ENCODE peak calls at places on chromosomes 6 and 20, in four cellular contexts. One of them, this sample, is unnamed. For H3K4me1, the result is how much of the 10 kb centered on the place peaks cover.

GRCh38 chr6:33207569-33208088 is 671 bp upstream of the RING1 start:
- DNase-seq in SK-N-SH: peak
- DNase-seq in tibial nerve: peak
- DNase-seq in GM12878: no peak
- DNase-seq in this sample: no peak

GRCh38 chr20:20793570-20793969 is 81.1 kb upstream of the RALGAPA2 start:
- DNase-seq in SK-N-SH: no peak
- DNase-seq in tibial nerve: no peak
- DNase-seq in GM12878: no peak
- DNase-seq in this sample: no peak

GRCh38 chr6:130020106-130020851 is 1.9 kb downstream of the L3MBTL3 start:
- DNase-seq in SK-N-SH: peak
- DNase-seq in tibial nerve: peak
- DNase-seq in GM12878: no peak
- DNase-seq in this sample: peak

GRCh38 chr20:64145458-64146300 is 18.6 kb upstream of the MYT1 start:
- DNase-seq in SK-N-SH: no peak
- DNase-seq in tibial nerve: no peak
- DNase-seq in GM12878: no peak
- DNase-seq in this sample: peak

GRCh38 chr6:148681666-148682065 is 65.2 kb upstream of the UST start:
- DNase-seq in SK-N-SH: no peak
- DNase-seq in tibial nerve: no peak
- DNase-seq in GM12878: no peak
- DNase-seq in this sample: no peak

GRCh38 chr20:7926767-7927166 is 13.5 kb downstream of the HAO1 start:
- DNase-seq in SK-N-SH: peak
- DNase-seq in tibial nerve: no peak
- DNase-seq in GM12878: no peak
- DNase-seq in this sample: no peak

GRCh38 chr6:21201181-21201580 is 392.4 kb upstream of the SOX4 start:
- DNase-seq in SK-N-SH: peak
- DNase-seq in tibial nerve: no peak
- DNase-seq in GM12878: no peak
- DNase-seq in this sample: no peak

GRCh38 chr6:139109558-139109957 is 25.3 kb upstream of the HECA start:
- DNase-seq in SK-N-SH: no peak
- DNase-seq in tibial nerve: no peak
- DNase-seq in GM12878: no peak
- DNase-seq in this sample: no peak

GRCh38 chr6:39209360-39209811 is 19.9 kb downstream of the KCNK5 start:
- DNase-seq in SK-N-SH: no peak
- DNase-seq in tibial nerve: no peak
- DNase-seq in GM12878: no peak
- DNase-seq in this sample: no peak

GRCh38 chr6:164042212-164042611 is 627.7 kb downstream of the QKI start:
- DNase-seq in SK-N-SH: no peak
- DNase-seq in tibial nerve: no peak
- DNase-seq in GM12878: no peak
- DNase-seq in this sample: no peak

GRCh38 chr6:161607696-161608297 is 333.9 kb upstream of the AGPAT4 start:
- DNase-seq in SK-N-SH: no peak
- DNase-seq in tibial nerve: no peak
- DNase-seq in GM12878: no peak
- DNase-seq in this sample: no peak

GRCh38 chr20:61900376-61901293 is 165.0 kb downstream of the TAF4 start:
- DNase-seq in SK-N-SH: no peak
- DNase-seq in tibial nerve: no peak
- DNase-seq in GM12878: no peak
- DNase-seq in this sample: no peak

GRCh38 chr20:20297752-20298151 is 70.2 kb upstream of the INSM1 start:
- DNase-seq in SK-N-SH: no peak
- DNase-seq in tibial nerve: no peak
- DNase-seq in GM12878: no peak
- DNase-seq in this sample: no peak

GRCh38 chr6:73248192-73248898 is 14.7 kb downstream of the KHDC1 start:
- DNase-seq in SK-N-SH: no peak
- DNase-seq in tibial nerve: no peak
- DNase-seq in GM12878: no peak
- DNase-seq in this sample: no peak

GRCh38 chr20:56865055-56865454 is 235.9 kb downstream of the TFAP2C start:
- DNase-seq in SK-N-SH: no peak
- DNase-seq in tibial nerve: no peak
- DNase-seq in GM12878: no peak
- DNase-seq in this sample: no peak

GRCh38 chr6:132960720-132961119 is 146.4 kb downstream of the RPS12 start:
- DNase-seq in SK-N-SH: no peak
- DNase-seq in tibial nerve: no peak
- DNase-seq in GM12878: no peak
- DNase-seq in this sample: no peak

GRCh38 chr6:13920584-13920983 is 4.2 kb upstream of the RNF182 start:
- DNase-seq in SK-N-SH: no peak
- DNase-seq in tibial nerve: no peak
- DNase-seq in GM12878: no peak
- DNase-seq in this sample: no peak

GRCh38 chr20:19081937-19082336 is 130.5 kb upstream of the SLC24A3 start:
- DNase-seq in SK-N-SH: no peak
- DNase-seq in tibial nerve: no peak
- DNase-seq in GM12878: no peak
- DNase-seq in this sample: no peak

GRCh38 chr6:39804666-39805065 is 12.5 kb downstream of the DAAM2 start:
- DNase-seq in SK-N-SH: no peak
- DNase-seq in tibial nerve: peak
- DNase-seq in GM12878: no peak
- DNase-seq in this sample: no peak

GRCh38 chr20:47677314-47678129 is 107.8 kb downstream of the SULF2 start:
- DNase-seq in SK-N-SH: peak
- DNase-seq in tibial nerve: no peak
- DNase-seq in GM12878: no peak
- DNase-seq in this sample: no peak

GRCh38 chr6:36546664-36546957 is 668 bp downstream of the STK38 start:
- DNase-seq in SK-N-SH: no peak
- DNase-seq in tibial nerve: no peak
- DNase-seq in GM12878: no peak
- DNase-seq in this sample: no peak
- H3K4me1 ChIP-seq in SK-N-SH: under half
- H3K4me1 ChIP-seq in tibial nerve: under half
- H3K4me1 ChIP-seq in GM12878: under half
- H3K4me1 ChIP-seq in this sample: under half

GRCh38 chr6:48289841-48290240 is 178.8 kb upstream of the PTCHD4 start:
- DNase-seq in SK-N-SH: no peak
- DNase-seq in tibial nerve: no peak
- DNase-seq in GM12878: no peak
- DNase-seq in this sample: no peak

GRCh38 chr6:48290595-48290994 is 179.6 kb upstream of the PTCHD4 start:
- DNase-seq in SK-N-SH: no peak
- DNase-seq in tibial nerve: no peak
- DNase-seq in GM12878: no peak
- DNase-seq in this sample: no peak
- TF ChIP-seq EP300 in SK-N-SH: no peak
- TF ChIP-seq EP300 in tibial nerve: no peak
- TF ChIP-seq EP300 in GM12878: no peak
- TF ChIP-seq EP300 in this sample: no peak

GRCh38 chr6:159214281-159214680 is 45.1 kb downstream of the FNDC1 start:
- DNase-seq in SK-N-SH: no peak
- DNase-seq in tibial nerve: no peak
- DNase-seq in GM12878: no peak
- DNase-seq in this sample: no peak
- H3K4me1 ChIP-seq in SK-N-SH: under half
- H3K4me1 ChIP-seq in tibial nerve: under half
- H3K4me1 ChIP-seq in GM12878: under half
- H3K4me1 ChIP-seq in this sample: under half

DNA sequence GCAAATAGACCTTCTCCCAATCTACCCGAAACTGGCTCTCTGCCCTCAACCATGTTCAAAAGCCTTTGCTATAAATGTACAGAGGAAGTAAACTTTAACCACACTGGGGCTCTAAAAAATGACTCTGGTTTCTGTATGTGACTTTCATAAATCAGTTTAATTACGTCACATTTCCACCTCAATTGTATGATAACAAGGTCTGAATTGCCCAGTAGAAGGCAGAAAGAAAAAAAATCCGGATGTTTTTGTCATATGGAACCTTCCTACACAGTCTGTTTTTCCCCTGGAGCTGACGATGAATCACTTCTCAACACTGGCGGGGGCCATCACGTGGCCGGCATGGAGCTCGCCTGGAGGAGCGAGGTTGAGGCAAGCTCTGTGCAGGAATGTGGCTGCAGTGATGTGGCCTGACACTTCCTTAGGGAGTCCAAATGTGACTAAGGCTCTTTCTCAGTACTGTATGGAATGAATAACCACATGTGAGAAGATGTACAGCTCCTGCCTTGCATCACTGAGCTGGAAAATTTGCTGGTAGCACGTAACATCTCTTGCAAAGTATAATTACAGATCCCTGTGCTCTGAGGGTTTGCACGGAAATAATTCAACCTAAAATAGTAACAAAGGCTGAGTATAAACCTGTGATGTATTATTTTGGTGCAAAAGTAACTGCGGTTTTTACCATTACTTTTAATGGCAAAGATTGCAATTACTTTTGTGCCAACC is 58.5 kb upstream of the SNX9 start:
- DNase-seq in SK-N-SH: no peak
- DNase-seq in tibial nerve: peak
- DNase-seq in GM12878: peak
- DNase-seq in this sample: peak
- TF ChIP-seq EP300 in SK-N-SH: peak
- TF ChIP-seq EP300 in tibial nerve: peak
- TF ChIP-seq EP300 in GM12878: peak
- TF ChIP-seq EP300 in this sample: no peak

GRCh38 chr20:62917720-62918119 is 8.6 kb downstream of the DIDO1 start:
- DNase-seq in SK-N-SH: no peak
- DNase-seq in tibial nerve: no peak
- DNase-seq in GM12878: no peak
- DNase-seq in this sample: peak

GRCh38 chr20:62918137-62918536 is 8.2 kb downstream of the DIDO1 start:
- DNase-seq in SK-N-SH: no peak
- DNase-seq in tibial nerve: no peak
- DNase-seq in GM12878: no peak
- DNase-seq in this sample: no peak

GRCh38 chr20:62920039-62920645 is 6.2 kb downstream of the DIDO1 start:
- DNase-seq in SK-N-SH: no peak
- DNase-seq in tibial nerve: no peak
- DNase-seq in GM12878: no peak
- DNase-seq in this sample: peak

GRCh38 chr20:62916703-62917476 is 9.4 kb downstream of the DIDO1 start:
- DNase-seq in SK-N-SH: no peak
- DNase-seq in tibial nerve: no peak
- DNase-seq in GM12878: no peak
- DNase-seq in this sample: peak

DNA sequence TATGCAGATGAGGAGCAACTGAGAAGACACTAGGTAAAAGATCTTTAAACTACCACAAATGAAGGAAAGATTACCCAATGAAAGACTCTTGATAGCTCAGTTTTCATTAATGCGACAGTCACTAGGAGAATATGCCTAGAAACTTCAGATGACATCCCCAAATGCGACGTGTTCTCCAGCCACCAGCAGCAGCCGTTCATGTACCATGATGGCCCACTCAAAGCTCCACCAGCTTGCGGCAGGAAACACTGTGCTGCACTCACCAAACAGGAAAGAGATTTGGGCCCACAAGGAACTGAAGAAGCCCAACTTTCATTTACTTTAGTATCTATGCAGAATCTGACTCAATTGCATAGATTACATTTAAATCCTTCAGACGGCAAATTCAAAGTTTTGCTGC is 7.5 kb downstream of the DIDO1 start:
- DNase-seq in SK-N-SH: no peak
- DNase-seq in tibial nerve: no peak
- DNase-seq in GM12878: no peak
- DNase-seq in this sample: no peak
- H3K4me1 ChIP-seq in SK-N-SH: under half
- H3K4me1 ChIP-seq in tibial nerve: half or more
- H3K4me1 ChIP-seq in GM12878: half or more
- H3K4me1 ChIP-seq in this sample: half or more

GRCh38 chr20:37474386-37474785 is 46.7 kb upstream of the NNAT start:
- DNase-seq in SK-N-SH: no peak
- DNase-seq in tibial nerve: no peak
- DNase-seq in GM12878: no peak
- DNase-seq in this sample: no peak
- TF ChIP-seq EP300 in SK-N-SH: no peak
- TF ChIP-seq EP300 in tibial nerve: no peak
- TF ChIP-seq EP300 in GM12878: no peak
- TF ChIP-seq EP300 in this sample: no peak

This sample was measured in suprapubic skin.